ENCODE peak calls at places on chromosomes 3 and 15, in four cellular contexts. L is astrocyte of the spinal cord, A is glutamatergic neuron, M is left ventricle myocardium superior. F is an unnamed sample.

GRCh38 chr15:67603063-67603462 is 60.6 kb downstream of the MAP2K5 start:
- DNase-seq in L (no peak), A (no peak), M (no peak), F (no peak)

GRCh38 chr3:149670742-149671492 is 13.1 kb upstream of the WWTR1 start:
- DNase-seq in L (no peak), A (no peak), M (no peak), F (no peak)

GRCh38 chr3:104596551-104596950 is 770.2 kb upstream of the ALCAM start:
- DNase-seq in L (peak), A (no peak), M (no peak), F (no peak)

GRCh38 chr3:153250450-153250849 is 88.4 kb downstream of the RAP2B start:
- DNase-seq in L (no peak), A (no peak), M (no peak), F (no peak)

GRCh38 chr3:160828880-160829279 is 72.8 kb downstream of the PPM1L start:
- DNase-seq in L (no peak), A (no peak), M (no peak), F (no peak)

GRCh38 chr3:114365268-114365667 is 71.4 kb downstream of the TIGIT start:
- DNase-seq in L (no peak), A (no peak), M (no peak), F (no peak)

GRCh38 chr3:82178291-82178690 is 416.8 kb upstream of the GBE1 start:
- DNase-seq in L (no peak), A (no peak), M (no peak), F (no peak)

GRCh38 chr3:30227571-30228301 is 378.7 kb upstream of the TGFBR2 start:
- DNase-seq in L (peak), A (no peak), M (no peak), F (no peak)

GRCh38 chr3:159821148-159821547 is 167.5 kb upstream of the IL12A start:
- DNase-seq in L (peak), A (no peak), M (no peak), F (no peak)

GRCh38 chr3:113105980-113106379 is 105.4 kb upstream of the BOC start:
- DNase-seq in L (peak), A (no peak), M (no peak), F (no peak)

GRCh38 chr3:188468672-188469071 is 314.7 kb downstream of the LPP start:
- DNase-seq in L (peak), A (no peak), M (no peak), F (no peak)

GRCh38 chr15:98428253-98428989 is 219.9 kb upstream of the IGF1R start:
- DNase-seq in L (peak), A (peak), M (peak), F (peak)

GRCh38 chr3:17551333-17551732 is 191.1 kb downstream of the TBC1D5 start:
- DNase-seq in L (no peak), A (no peak), M (no peak), F (no peak)

GRCh38 chr3:188272481-188273372 is 118.8 kb downstream of the LPP start:
- DNase-seq in L (peak), A (no peak), M (no peak), F (no peak)

GRCh38 chr3:28022916-28023315 is 218.5 kb upstream of the CMC1 start:
- DNase-seq in L (no peak), A (no peak), M (no peak), F (no peak)

GRCh38 chr15:51780636-51781035 is 29.2 kb downstream of the TMOD2 start:
- DNase-seq in L (no peak), A (no peak), M (no peak), F (no peak)